ENCODE peak calls at places on chromosomes 5 and 9, in four cellular contexts. G is MCF 10A; H is heart left ventricle; F is stimulated activated CD4-positive, alpha-beta T cell treated with anti-CD3 and anti-CD28 coated beads, Interleukin-2, amount 100 ng/mL, for 48 hours. I is an unnamed sample.

GRCh38 chr5:172009536-172010270 is 3.3 kb upstream of the FBXW11 start:
- DNase-seq in G (no peak), H (no peak), F (no peak), I (no peak)

GRCh38 chr9:2622361-2623045 is 916 bp downstream of the VLDLR start:
- DNase-seq in F (peak; percentile 6), G (no peak), H (peak; percentile 43), I (no peak)

GRCh38 chr9:112819635-112820496 is 69.3 kb downstream of the SNX30 start:
- DNase-seq in H (peak; percentile 75), G (peak; percentile 67), F (no peak), I (no peak)

GRCh38 chr9:16064701-16065230 is 511.9 kb downstream of the CCDC171 start:
- DNase-seq in H (no peak), G (no peak), F (no peak), I (no peak)

GRCh38 chr9:105883847-105884246 is 189.5 kb downstream of the TMEM38B start:
- DNase-seq in F (no peak), G (no peak), H (no peak), I (no peak)

GRCh38 chr5:143119301-143119769 is 284.2 kb downstream of the NR3C1 start:
- DNase-seq in F (no peak), H (no peak), G (no peak), I (no peak)

GRCh38 chr9:136721339-136722092 is 9.1 kb downstream of the DIPK1B start:
- DNase-seq in G (peak; percentile 84), F (no peak), H (peak; percentile 79), I (no peak)

GRCh38 chr5:130136300-130136699 is 232.0 kb downstream of the CHSY3 start:
- DNase-seq in H (peak; percentile 33), F (no peak), G (no peak), I (no peak)

GRCh38 chr5:34967540-34967939 is 38.2 kb downstream of the DNAJC21 start:
- DNase-seq in G (no peak), F (no peak), H (no peak), I (no peak)

GRCh38 chr9:8332296-8332695 is 532.7 kb upstream of the DMAC1 start:
- DNase-seq in F (no peak), H (no peak), G (no peak), I (no peak)

GRCh38 chr9:124764774-124765438 is 6.2 kb downstream of the NR6A1 start:
- DNase-seq in G (peak; percentile 35), H (no peak), F (no peak), I (no peak)

GRCh38 chr9:124659099-124659659 is 111.9 kb downstream of the NR6A1 start:
- DNase-seq in H (peak; percentile 90), F (peak; percentile 3), G (peak; percentile 98), I (peak; percentile 28)

GRCh38 chr5:139064613-139065012 is 133.6 kb downstream of the SIL1 start:
- DNase-seq in F (no peak), H (no peak), G (peak; percentile 49), I (no peak)

GRCh38 chr5:147688965-147689364 is 93.6 kb downstream of the JAKMIP2 start:
- DNase-seq in H (peak; percentile 41), F (no peak), G (peak; percentile 38), I (no peak)

GRCh38 chr5:55141945-55142690 is 17.9 kb upstream of the GPX8 start:
- DNase-seq in F (no peak), G (no peak), H (no peak), I (no peak)

GRCh38 chr5:97629281-97629680 is 446.2 kb upstream of the RIOK2 start:
- DNase-seq in H (peak; percentile 69), G (peak; percentile 7), F (no peak), I (no peak)

GRCh38 chr9:7033611-7034010 is 275.8 kb downstream of the KDM4C start:
- DNase-seq in G (no peak), H (no peak), F (no peak), I (no peak)

GRCh38 chr5:44236040-44236439 is 153.2 kb downstream of the FGF10 start:
- DNase-seq in F (no peak), G (no peak), H (no peak), I (no peak)

GRCh38 chr9:127555830-127556820 is 56.0 kb upstream of the STXBP1 start:
- DNase-seq in G (peak; percentile 98), H (peak; percentile 81), F (peak; percentile 32), I (no peak)

GRCh38 chr5:38845555-38846378 is at the start of gene OSMR:
- DNase-seq in H (peak; percentile 95), F (no peak), G (peak; percentile 99), I (no peak)

GRCh38 chr9:108894225-108894997 is 32.3 kb downstream of the ACTL7A start:
- DNase-seq in H (no peak), G (no peak), F (no peak), I (no peak)

GRCh38 chr9:127742435-127743088 is 7.5 kb upstream of the TOR2A start:
- DNase-seq in G (no peak), F (no peak), H (no peak), I (no peak)

GRCh38 chr5:134463176-134463720 is 51.6 kb upstream of the CDKN2AIPNL start:
- DNase-seq in G (no peak), H (no peak), F (no peak), I (no peak)

GRCh38 chr5:126446498-126447224 is 23.5 kb downstream of the GRAMD2B start:
- DNase-seq in H (no peak), F (peak; percentile 42), G (peak; percentile 90), I (no peak)

GRCh38 chr5:146909496-146910068 is 31.0 kb upstream of the PPP2R2B start:
- DNase-seq in H (no peak), F (no peak), G (no peak), I (no peak)